ENCODE peak calls at places on chromosomes 16 and 17, in eight cellular contexts. W is HS-5, M is lung, O is adrenal gland, N is pons, C is fibroblast of pulmonary artery, V is BJ, G is T-helper 2 cell. X is an unnamed sample.

GRCh38 chr16:26005336-26005735 is 313.6 kb downstream of the HS3ST4 start:
- DNase-seq in W (no peak), M (no peak), O (no peak), N (no peak), C (no peak), V (no peak), G (no peak), X (no peak)

GRCh38 chr17:879546-879945 is 97.4 kb downstream of the MRM3 start:
- DNase-seq in W (peak), M (peak), O (peak), N (peak), C (peak), V (no peak), G (peak), X (peak)

GRCh38 chr17:20009302-20010098 is at the start of gene SPECC1:
- DNase-seq in W (peak), M (peak), O (peak), N (peak), C (peak), V (no peak), G (peak), X (peak)

GRCh38 chr16:4323845-4324478 is 8.1 kb downstream of the GLIS2 start:
- DNase-seq in W (no peak), M (no peak), O (peak), N (no peak), C (peak), V (no peak), G (no peak), X (no peak)

GRCh38 chr16:11128211-11129123 is 127.5 kb downstream of the SOCS1 start:
- DNase-seq in W (no peak), M (no peak), O (peak), N (no peak), C (peak), V (peak), G (no peak), X (no peak)

GRCh38 chr16:68737046-68737729 is at the start of gene CDH1:
- DNase-seq in W (no peak), M (peak), O (no peak), N (no peak), C (no peak), V (no peak), G (no peak), X (no peak)

GRCh38 chr16:51876934-51877333 is 670.0 kb downstream of the TOX3 start:
- DNase-seq in W (no peak), M (no peak), O (no peak), N (no peak), C (no peak), V (no peak), G (no peak), X (no peak)

GRCh38 chr17:68709995-68710780 is 109.0 kb upstream of the FAM20A start:
- DNase-seq in W (no peak), M (no peak), O (no peak), N (no peak), C (no peak), V (peak), G (no peak), X (no peak)

X was measured in T-helper 22 cell.